ENCODE peak calls at places on chromosome 20, in six cellular contexts. One of them, this sample, is unnamed.

GRCh38 chr20:7728373-7728772 is 211.9 kb downstream of the HAO1 start:
- DNase-seq in cardiac muscle cell: peak; percentile 29
- DNase-seq in naive thymus-derived CD4-positive, alpha-beta T cell: no peak
- DNase-seq in body of pancreas: no peak
- DNase-seq in heart right ventricle: no peak
- DNase-seq in mucosa of descending colon: no peak
- DNase-seq in this sample: no peak

GRCh38 chr20:23084282-23084844 is 1.8 kb downstream of the CD93 start:
- DNase-seq in heart right ventricle: no peak
- DNase-seq in mucosa of descending colon: no peak
- DNase-seq in body of pancreas: no peak
- DNase-seq in cardiac muscle cell: no peak
- DNase-seq in naive thymus-derived CD4-positive, alpha-beta T cell: no peak
- DNase-seq in this sample: no peak

GRCh38 chr20:48839518-48839917 is 11.7 kb upstream of the PREX1 start:
- DNase-seq in heart right ventricle: no peak
- DNase-seq in cardiac muscle cell: no peak
- DNase-seq in mucosa of descending colon: no peak
- DNase-seq in body of pancreas: no peak
- DNase-seq in naive thymus-derived CD4-positive, alpha-beta T cell: no peak
- DNase-seq in this sample: no peak

GRCh38 chr20:29497261-29497671 is 1760.2 kb upstream of the DEFB115 start:
- DNase-seq in heart right ventricle: peak; percentile 53
- DNase-seq in naive thymus-derived CD4-positive, alpha-beta T cell: no peak
- DNase-seq in cardiac muscle cell: peak; percentile 52
- DNase-seq in mucosa of descending colon: peak; percentile 48
- DNase-seq in body of pancreas: no peak
- DNase-seq in this sample: peak; percentile 43

GRCh38 chr20:51542033-51542893 is at the start of gene NFATC2:
- DNase-seq in heart right ventricle: peak; percentile 51
- DNase-seq in cardiac muscle cell: no peak
- DNase-seq in body of pancreas: peak; percentile 68
- DNase-seq in mucosa of descending colon: peak; percentile 78
- DNase-seq in naive thymus-derived CD4-positive, alpha-beta T cell: peak; percentile 51
- DNase-seq in this sample: no peak

GRCh38 chr20:63863021-63863797 is 1.9 kb upstream of the TPD52L2 start:
- DNase-seq in mucosa of descending colon: no peak
- DNase-seq in naive thymus-derived CD4-positive, alpha-beta T cell: no peak
- DNase-seq in body of pancreas: no peak
- DNase-seq in cardiac muscle cell: no peak
- DNase-seq in heart right ventricle: peak; percentile 4
- DNase-seq in this sample: no peak

GRCh38 chr20:49186535-49187329 is 1.4 kb downstream of the STAU1 start:
- DNase-seq in cardiac muscle cell: peak; percentile 67
- DNase-seq in heart right ventricle: peak; percentile 44
- DNase-seq in mucosa of descending colon: peak; percentile 58
- DNase-seq in body of pancreas: peak; percentile 60
- DNase-seq in naive thymus-derived CD4-positive, alpha-beta T cell: peak; percentile 79
- DNase-seq in this sample: no peak

GRCh38 chr20:1595333-1595732 is 24.5 kb downstream of the SIRPB1 start:
- DNase-seq in naive thymus-derived CD4-positive, alpha-beta T cell: no peak
- DNase-seq in body of pancreas: no peak
- DNase-seq in heart right ventricle: no peak
- DNase-seq in cardiac muscle cell: no peak
- DNase-seq in mucosa of descending colon: no peak
- DNase-seq in this sample: no peak

GRCh38 chr20:60579941-60580515 is 621.8 kb downstream of the CDH26 start:
- DNase-seq in heart right ventricle: no peak
- DNase-seq in body of pancreas: no peak
- DNase-seq in cardiac muscle cell: no peak
- DNase-seq in mucosa of descending colon: no peak
- DNase-seq in naive thymus-derived CD4-positive, alpha-beta T cell: no peak
- DNase-seq in this sample: no peak

GRCh38 chr20:63740501-63741353 is 1.2 kb downstream of the SLC2A4RG start:
- DNase-seq in heart right ventricle: peak; percentile 93
- DNase-seq in mucosa of descending colon: peak; percentile 92
- DNase-seq in cardiac muscle cell: peak; percentile 94
- DNase-seq in naive thymus-derived CD4-positive, alpha-beta T cell: peak; percentile 56
- DNase-seq in body of pancreas: peak; percentile 96
- DNase-seq in this sample: peak; percentile 85

GRCh38 chr20:35541118-35541782 is 628 bp upstream of the ERGIC3 start:
- DNase-seq in body of pancreas: no peak
- DNase-seq in mucosa of descending colon: no peak
- DNase-seq in naive thymus-derived CD4-positive, alpha-beta T cell: no peak
- DNase-seq in heart right ventricle: no peak
- DNase-seq in cardiac muscle cell: no peak
- DNase-seq in this sample: no peak

DNA sequence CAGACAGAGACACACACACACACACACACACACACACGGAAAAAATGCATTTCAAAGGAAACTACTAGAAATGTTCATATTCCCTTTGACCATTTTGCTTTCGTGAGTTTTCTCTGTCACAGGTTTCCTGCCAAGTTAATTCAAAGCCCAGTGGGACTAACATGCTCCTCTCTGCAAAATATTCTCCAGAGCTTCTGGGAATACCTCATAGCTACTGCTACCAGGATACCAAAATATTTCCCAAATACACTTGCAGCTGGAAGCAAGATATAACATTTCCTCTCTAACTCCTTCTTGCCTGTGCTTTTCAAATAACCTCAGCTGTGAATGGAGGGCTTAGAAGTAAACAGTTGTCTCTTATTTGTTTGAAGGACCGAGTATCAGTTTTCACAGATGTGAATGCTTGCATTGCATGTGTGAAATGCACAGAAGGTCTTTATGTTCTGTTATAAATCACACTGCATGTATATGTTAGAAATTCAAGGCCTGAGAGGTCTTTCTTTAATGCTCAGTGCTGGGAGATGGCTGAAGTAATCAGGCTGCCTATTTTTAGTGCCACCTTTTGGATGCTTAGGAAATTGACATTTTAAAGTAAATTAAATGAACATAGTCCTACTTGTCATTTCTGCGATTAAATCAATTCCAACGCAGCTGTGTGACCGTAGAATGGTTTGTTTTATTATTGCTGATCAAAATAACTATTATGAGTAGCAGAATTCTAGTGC is 8.7 kb upstream of the FAM209A start:
- DNase-seq in mucosa of descending colon: no peak
- DNase-seq in heart right ventricle: peak; percentile 35
- DNase-seq in naive thymus-derived CD4-positive, alpha-beta T cell: peak; percentile 31
- DNase-seq in cardiac muscle cell: peak; percentile 42
- DNase-seq in body of pancreas: no peak
- DNase-seq in this sample: no peak
- H3K36me3 ChIP-seq in mucosa of descending colon: peaks cover 21% of the 10 kb centered on the region
- H3K36me3 ChIP-seq in heart right ventricle: peaks cover 74% of the 10 kb centered on the region
- H3K36me3 ChIP-seq in naive thymus-derived CD4-positive, alpha-beta T cell: peaks cover 20% of the 10 kb centered on the region
- H3K36me3 ChIP-seq in cardiac muscle cell: peaks cover 15% of the 10 kb centered on the region
- H3K36me3 ChIP-seq in body of pancreas: peaks cover 21% of the 10 kb centered on the region
- H3K36me3 ChIP-seq in this sample: peaks cover 66% of the 10 kb centered on the region

GRCh38 chr20:32031007-32031958 is 20.8 kb upstream of the HCK start:
- DNase-seq in naive thymus-derived CD4-positive, alpha-beta T cell: peak; percentile 60
- DNase-seq in heart right ventricle: peak; percentile 87
- DNase-seq in cardiac muscle cell: peak; percentile 88
- DNase-seq in body of pancreas: peak; percentile 79
- DNase-seq in mucosa of descending colon: peak; percentile 75
- DNase-seq in this sample: peak; percentile 93
- H3K4me1 ChIP-seq in naive thymus-derived CD4-positive, alpha-beta T cell: no peaks in the 10 kb centered on the region
- H3K4me1 ChIP-seq in heart right ventricle: peaks cover 50% of the 10 kb centered on the region
- H3K4me1 ChIP-seq in cardiac muscle cell: no peaks in the 10 kb centered on the region
- H3K4me1 ChIP-seq in body of pancreas: peaks cover 12% of the 10 kb centered on the region
- H3K4me1 ChIP-seq in mucosa of descending colon: peaks cover 3% of the 10 kb centered on the region
- H3K4me1 ChIP-seq in this sample: peaks cover 5% of the 10 kb centered on the region

DNA sequence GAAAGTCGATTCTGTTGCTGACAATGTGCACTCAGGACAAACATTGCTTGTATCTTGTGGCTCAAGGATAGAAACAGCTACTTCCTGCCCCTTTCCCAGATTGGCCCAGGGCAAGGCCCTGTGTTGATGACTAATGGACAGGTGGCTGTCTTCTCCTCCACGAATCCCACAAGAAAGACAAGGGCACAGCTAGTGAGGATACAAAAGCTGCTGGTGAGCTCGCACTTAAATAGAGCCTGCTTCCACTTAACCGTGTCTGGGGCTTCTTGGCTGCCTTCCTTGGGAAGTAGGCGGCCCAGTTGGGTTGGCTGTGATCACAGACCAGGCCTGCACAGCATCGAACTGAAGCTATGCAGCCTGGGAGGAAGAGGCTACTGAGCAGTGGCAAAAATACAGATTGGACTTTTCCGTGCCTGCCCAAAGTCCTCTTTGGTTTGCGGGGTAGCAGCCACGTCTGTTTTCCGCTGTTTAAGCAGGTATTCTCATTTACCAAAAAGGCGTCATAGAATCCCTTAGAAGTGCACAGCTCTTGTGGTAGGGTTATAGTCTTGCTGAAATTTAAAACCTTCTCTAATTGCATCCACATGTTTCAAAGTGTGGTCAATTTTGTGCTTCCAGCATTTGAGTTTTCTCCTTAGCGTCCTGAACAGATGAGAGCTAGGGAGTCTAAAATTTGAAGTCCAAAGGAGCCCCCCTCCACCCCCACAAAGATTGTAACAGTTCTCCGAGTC is 23.1 kb upstream of the NAA20 start:
- DNase-seq in mucosa of descending colon: no peak
- DNase-seq in naive thymus-derived CD4-positive, alpha-beta T cell: no peak
- DNase-seq in heart right ventricle: peak; percentile 60
- DNase-seq in body of pancreas: no peak
- DNase-seq in cardiac muscle cell: peak; percentile 50
- DNase-seq in this sample: peak; percentile 56
- H3K36me3 ChIP-seq in mucosa of descending colon: peaks cover 4% of the 10 kb centered on the region
- H3K36me3 ChIP-seq in naive thymus-derived CD4-positive, alpha-beta T cell: no peaks in the 10 kb centered on the region
- H3K36me3 ChIP-seq in heart right ventricle: peaks cover 96% of the 10 kb centered on the region
- H3K36me3 ChIP-seq in body of pancreas: peaks cover 9% of the 10 kb centered on the region
- H3K36me3 ChIP-seq in cardiac muscle cell: peaks cover 10% of the 10 kb centered on the region
- H3K36me3 ChIP-seq in this sample: peaks cover 55% of the 10 kb centered on the region

DNA sequence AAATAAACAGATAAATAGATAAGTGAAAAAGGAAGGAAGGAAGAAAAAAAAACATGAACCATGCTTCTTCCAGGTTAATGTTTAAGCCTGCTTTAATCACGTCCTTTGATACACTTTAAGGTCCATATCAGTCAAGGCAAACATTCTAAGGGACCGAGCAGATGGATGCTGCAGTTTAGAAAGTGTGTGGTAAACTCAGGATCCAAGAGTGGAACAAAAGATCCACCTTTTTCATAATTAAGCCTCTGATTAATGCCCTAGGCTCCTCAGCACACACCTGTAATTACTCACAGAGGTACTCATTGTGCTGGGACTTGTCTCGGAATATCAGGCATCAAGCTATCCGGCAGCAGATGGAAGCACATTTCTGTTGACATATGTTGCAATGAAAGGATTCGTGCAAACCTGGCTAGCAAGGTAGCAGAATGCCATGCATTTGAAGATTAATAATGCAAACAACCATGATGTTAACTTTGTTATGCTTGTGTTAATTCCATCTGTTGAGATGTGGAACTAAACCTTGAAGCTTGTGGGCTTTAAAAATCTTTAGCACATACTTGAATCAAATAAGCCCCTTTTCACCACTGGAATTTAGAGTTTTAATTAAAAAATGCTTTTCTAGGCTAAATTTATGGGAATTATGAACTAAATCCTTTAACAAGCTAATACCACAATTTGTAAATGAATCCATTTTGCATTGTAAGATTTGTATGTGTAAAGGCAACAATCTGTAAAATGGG is 163.7 kb downstream of the RALGAPA2 start:
- DNase-seq in cardiac muscle cell: no peak
- DNase-seq in naive thymus-derived CD4-positive, alpha-beta T cell: no peak
- DNase-seq in mucosa of descending colon: no peak
- DNase-seq in body of pancreas: peak; percentile 29
- DNase-seq in heart right ventricle: no peak
- DNase-seq in this sample: no peak
- H3K4me1 ChIP-seq in cardiac muscle cell: no peaks in the 10 kb centered on the region
- H3K4me1 ChIP-seq in naive thymus-derived CD4-positive, alpha-beta T cell: no peaks in the 10 kb centered on the region
- H3K4me1 ChIP-seq in mucosa of descending colon: peaks cover 25% of the 10 kb centered on the region
- H3K4me1 ChIP-seq in body of pancreas: peaks cover 21% of the 10 kb centered on the region
- H3K4me1 ChIP-seq in heart right ventricle: no peaks in the 10 kb centered on the region
- H3K4me1 ChIP-seq in this sample: no peaks in the 10 kb centered on the region

GRCh38 chr20:3031524-3032147 is 11.8 kb upstream of the GNRH2 start:
- DNase-seq in cardiac muscle cell: no peak
- DNase-seq in mucosa of descending colon: no peak
- DNase-seq in body of pancreas: no peak
- DNase-seq in heart right ventricle: no peak
- DNase-seq in naive thymus-derived CD4-positive, alpha-beta T cell: no peak
- DNase-seq in this sample: no peak
- H3K36me3 ChIP-seq in cardiac muscle cell: peaks cover 39% of the 10 kb centered on the region
- H3K36me3 ChIP-seq in mucosa of descending colon: peaks cover 10% of the 10 kb centered on the region
- H3K36me3 ChIP-seq in body of pancreas: peaks cover 20% of the 10 kb centered on the region
- H3K36me3 ChIP-seq in heart right ventricle: peaks cover 91% of the 10 kb centered on the region
- H3K36me3 ChIP-seq in naive thymus-derived CD4-positive, alpha-beta T cell: peaks cover 27% of the 10 kb centered on the region
- H3K36me3 ChIP-seq in this sample: peaks cover 55% of the 10 kb centered on the region

GRCh38 chr20:10555865-10556308 is 117.9 kb downstream of the JAG1 start:
- DNase-seq in body of pancreas: no peak
- DNase-seq in naive thymus-derived CD4-positive, alpha-beta T cell: no peak
- DNase-seq in cardiac muscle cell: peak; percentile 63
- DNase-seq in heart right ventricle: no peak
- DNase-seq in mucosa of descending colon: no peak
- DNase-seq in this sample: peak; percentile 89

GRCh38 chr20:10558635-10559187 is 115.1 kb downstream of the JAG1 start:
- DNase-seq in heart right ventricle: no peak
- DNase-seq in cardiac muscle cell: peak; percentile 88
- DNase-seq in naive thymus-derived CD4-positive, alpha-beta T cell: peak; percentile 42
- DNase-seq in mucosa of descending colon: no peak
- DNase-seq in body of pancreas: no peak
- DNase-seq in this sample: peak; percentile 86

GRCh38 chr20:10556519-10557083 is 117.2 kb downstream of the JAG1 start:
- DNase-seq in heart right ventricle: no peak
- DNase-seq in cardiac muscle cell: no peak
- DNase-seq in body of pancreas: no peak
- DNase-seq in naive thymus-derived CD4-positive, alpha-beta T cell: no peak
- DNase-seq in mucosa of descending colon: no peak
- DNase-seq in this sample: no peak

GRCh38 chr20:10559266-10559665 is 114.5 kb downstream of the JAG1 start:
- DNase-seq in cardiac muscle cell: no peak
- DNase-seq in body of pancreas: no peak
- DNase-seq in mucosa of descending colon: no peak
- DNase-seq in naive thymus-derived CD4-positive, alpha-beta T cell: no peak
- DNase-seq in heart right ventricle: no peak
- DNase-seq in this sample: no peak

GRCh38 chr20:10557685-10558084 is 116.1 kb downstream of the JAG1 start:
- DNase-seq in cardiac muscle cell: no peak
- DNase-seq in heart right ventricle: no peak
- DNase-seq in mucosa of descending colon: no peak
- DNase-seq in naive thymus-derived CD4-positive, alpha-beta T cell: no peak
- DNase-seq in body of pancreas: no peak
- DNase-seq in this sample: no peak
- H3K4me1 ChIP-seq in cardiac muscle cell: peaks cover 24% of the 10 kb centered on the region
- H3K4me1 ChIP-seq in heart right ventricle: peaks cover 18% of the 10 kb centered on the region
- H3K4me1 ChIP-seq in mucosa of descending colon: no peaks in the 10 kb centered on the region
- H3K4me1 ChIP-seq in naive thymus-derived CD4-positive, alpha-beta T cell: no peaks in the 10 kb centered on the region
- H3K4me1 ChIP-seq in body of pancreas: peaks cover 17% of the 10 kb centered on the region
- H3K4me1 ChIP-seq in this sample: peaks cover 63% of the 10 kb centered on the region

GRCh38 chr20:58989196-58989595 is 8.1 kb downstream of the NELFCD start:
- DNase-seq in cardiac muscle cell: no peak
- DNase-seq in heart right ventricle: no peak
- DNase-seq in naive thymus-derived CD4-positive, alpha-beta T cell: no peak
- DNase-seq in body of pancreas: no peak
- DNase-seq in mucosa of descending colon: no peak
- DNase-seq in this sample: no peak
- H3K36me3 ChIP-seq in cardiac muscle cell: peaks cover 74% of the 10 kb centered on the region
- H3K36me3 ChIP-seq in heart right ventricle: peaks cover 81% of the 10 kb centered on the region
- H3K36me3 ChIP-seq in naive thymus-derived CD4-positive, alpha-beta T cell: peaks cover 36% of the 10 kb centered on the region
- H3K36me3 ChIP-seq in body of pancreas: peaks cover 42% of the 10 kb centered on the region
- H3K36me3 ChIP-seq in mucosa of descending colon: peaks cover 13% of the 10 kb centered on the region
- H3K36me3 ChIP-seq in this sample: peaks cover 84% of the 10 kb centered on the region